ENCODE peak calls at places on chromosome 17, in five cellular contexts. H, D, P, S and F are unnamed samples.

GRCh38 chr17:78808106-78808635 is 26.1 kb upstream of the CYTH1 start:
- DNase-seq in H (no peak), D (no peak), P (no peak), S (no peak), F (no peak)

GRCh38 chr17:35588196-35588920 is 1.2 kb downstream of the AP2B1 start:
- DNase-seq in H (peak; percentile 93), D (peak; percentile 49), P (no peak), S (no peak), F (peak; percentile 40)

GRCh38 chr17:82236142-82236971 is 7.5 kb downstream of the SLC16A3 start:
- DNase-seq in H (peak; percentile 79), D (peak; percentile 77), P (peak; percentile 92), S (no peak), F (peak; percentile 84)

GRCh38 chr17:73595068-73595865 is 49.0 kb downstream of the SDK2 start:
- DNase-seq in H (no peak), D (peak; percentile 26), P (no peak), S (no peak), F (peak; percentile 72)

GRCh38 chr17:41026668-41027471 is at the start of gene KRTAP1-5:
- DNase-seq in H (no peak), D (no peak), P (no peak), S (no peak), F (no peak)

GRCh38 chr17:73165616-73166404 is 1.0 kb downstream of the SSTR2 start:
- DNase-seq in H (no peak), D (no peak), P (no peak), S (no peak), F (peak; percentile 50)

GRCh38 chr17:3963214-3964201 is 729 bp downstream of the ATP2A3 start:
- DNase-seq in H (no peak), D (peak; percentile 58), P (no peak), S (no peak), F (peak; percentile 69)

GRCh38 chr17:67260051-67260987 is 15.3 kb upstream of the HELZ start:
- DNase-seq in H (peak; percentile 48), D (no peak), P (peak; percentile 77), S (no peak), F (no peak)

GRCh38 chr17:58327363-58328194 is 1.0 kb downstream of the TSPOAP1 start:
- DNase-seq in H (no peak), D (no peak), P (no peak), S (no peak), F (no peak)

GRCh38 chr17:68870427-68870826 is 84.8 kb downstream of the ABCA8 start:
- DNase-seq in H (no peak), D (no peak), P (no peak), S (no peak), F (no peak)

GRCh38 chr17:2082003-2082862 is 27.3 kb downstream of the HIC1 start:
- DNase-seq in H (no peak), D (no peak), P (no peak), S (no peak), F (no peak)

GRCh38 chr17:49783051-49783715 is 5.3 kb upstream of the KAT7 start:
- DNase-seq in H (no peak), D (no peak), P (no peak), S (no peak), F (no peak)

GRCh38 chr17:67378444-67379250 is 1.6 kb downstream of the PITPNC1 start:
- DNase-seq in H (peak; percentile 75), D (peak; percentile 79), P (peak; percentile 72), S (no peak), F (peak; percentile 90)

GRCh38 chr17:80795737-80796136 is 195.9 kb upstream of the CHMP6 start:
- DNase-seq in H (no peak), D (no peak), P (no peak), S (no peak), F (no peak)

GRCh38 chr17:82050761-82051641 is 610 bp downstream of the RFNG start:
- DNase-seq in H (no peak), D (peak; percentile 49), P (no peak), S (no peak), F (no peak)

GRCh38 chr17:40350410-40351184 is 13.9 kb downstream of the GJD3 start:
- DNase-seq in H (no peak), D (no peak), P (no peak), S (no peak), F (peak; percentile 72)

GRCh38 chr17:64270885-64271284 is 7.8 kb upstream of the TEX2 start:
- DNase-seq in H (no peak), D (no peak), P (no peak), S (peak; percentile 34), F (no peak)

GRCh38 chr17:77227461-77228223 is 86.9 kb downstream of the SEC14L1 start:
- DNase-seq in H (no peak), D (no peak), P (no peak), S (no peak), F (no peak)

GRCh38 chr17:47729486-47729885 is 3.5 kb upstream of the TBX21 start:
- DNase-seq in H (no peak), D (no peak), P (no peak), S (no peak), F (no peak)

GRCh38 chr17:78381601-78382168 is 3.2 kb downstream of the PGS1 start:
- DNase-seq in H (no peak), D (peak; percentile 77), P (no peak), S (no peak), F (peak; percentile 55)

GRCh38 chr17:43360376-43360738 is 38.4 kb upstream of the ARL4D start:
- DNase-seq in H (peak; percentile 80), D (no peak), P (peak; percentile 73), S (no peak), F (no peak)

GRCh38 chr17:35612924-35613521 is 25.9 kb downstream of the AP2B1 start:
- DNase-seq in H (peak; percentile 68), D (no peak), P (peak; percentile 48), S (no peak), F (peak; percentile 70)

GRCh38 chr17:31724026-31724425 is 135.0 kb downstream of the COPRS start:
- DNase-seq in H (no peak), D (no peak), P (no peak), S (no peak), F (no peak)

GRCh38 chr17:78689029-78689428 is 93.0 kb downstream of the CYTH1 start:
- DNase-seq in H (no peak), D (no peak), P (no peak), S (no peak), F (no peak)

GRCh38 chr17:40304464-40304863 is 4.5 kb upstream of the RARA start:
- DNase-seq in H (no peak), D (no peak), P (no peak), S (no peak), F (no peak)

GRCh38 chr17:42118545-42118944 is 2.6 kb downstream of the KAT2A start:
- DNase-seq in H (peak; percentile 61), D (peak; percentile 45), P (peak; percentile 52), S (no peak), F (peak; percentile 76)

GRCh38 chr17:5226940-5227878 is 7.5 kb downstream of the SCIMP start:
- DNase-seq in H (no peak), D (no peak), P (no peak), S (peak; percentile 92), F (no peak)

GRCh38 chr17:74737299-74738050 is 419 bp downstream of the RAB37 start:
- DNase-seq in H (peak; percentile 72), D (peak; percentile 32), P (peak; percentile 55), S (no peak), F (peak; percentile 92)

GRCh38 chr17:76709077-76709950 is 1.5 kb downstream of the MXRA7 start:
- DNase-seq in H (peak; percentile 29), D (peak; percentile 51), P (peak; percentile 41), S (no peak), F (peak; percentile 42)

GRCh38 chr17:82217120-82217529 is 4.5 kb upstream of the CCDC57 start:
- DNase-seq in H (no peak), D (no peak), P (no peak), S (no peak), F (no peak)

DNA sequence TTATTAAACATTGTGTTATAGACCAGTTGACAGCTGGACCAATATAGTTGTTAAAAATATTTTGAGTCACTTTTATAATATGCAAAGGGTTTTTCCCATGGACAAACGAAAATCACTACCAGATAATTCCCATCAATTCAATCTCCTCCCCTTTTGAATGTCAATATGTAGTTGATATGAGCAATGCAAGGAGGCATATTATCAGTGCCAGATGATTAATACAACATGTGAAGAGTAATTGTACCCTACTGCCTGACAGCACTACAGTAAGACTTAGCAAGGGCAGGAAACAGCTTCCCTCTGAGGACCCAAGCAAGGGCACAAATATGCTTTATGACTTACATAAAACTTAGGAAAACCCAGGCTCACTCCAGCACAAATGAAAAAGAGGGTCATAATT is 17.3 kb downstream of the KANSL1 start:
- DNase-seq in H (no peak), D (no peak), P (no peak), S (no peak), F (no peak)
- TF ChIP-seq JUNB in H (no peak), D (no peak), P (no peak), S (no peak), F (no peak)

DNA sequence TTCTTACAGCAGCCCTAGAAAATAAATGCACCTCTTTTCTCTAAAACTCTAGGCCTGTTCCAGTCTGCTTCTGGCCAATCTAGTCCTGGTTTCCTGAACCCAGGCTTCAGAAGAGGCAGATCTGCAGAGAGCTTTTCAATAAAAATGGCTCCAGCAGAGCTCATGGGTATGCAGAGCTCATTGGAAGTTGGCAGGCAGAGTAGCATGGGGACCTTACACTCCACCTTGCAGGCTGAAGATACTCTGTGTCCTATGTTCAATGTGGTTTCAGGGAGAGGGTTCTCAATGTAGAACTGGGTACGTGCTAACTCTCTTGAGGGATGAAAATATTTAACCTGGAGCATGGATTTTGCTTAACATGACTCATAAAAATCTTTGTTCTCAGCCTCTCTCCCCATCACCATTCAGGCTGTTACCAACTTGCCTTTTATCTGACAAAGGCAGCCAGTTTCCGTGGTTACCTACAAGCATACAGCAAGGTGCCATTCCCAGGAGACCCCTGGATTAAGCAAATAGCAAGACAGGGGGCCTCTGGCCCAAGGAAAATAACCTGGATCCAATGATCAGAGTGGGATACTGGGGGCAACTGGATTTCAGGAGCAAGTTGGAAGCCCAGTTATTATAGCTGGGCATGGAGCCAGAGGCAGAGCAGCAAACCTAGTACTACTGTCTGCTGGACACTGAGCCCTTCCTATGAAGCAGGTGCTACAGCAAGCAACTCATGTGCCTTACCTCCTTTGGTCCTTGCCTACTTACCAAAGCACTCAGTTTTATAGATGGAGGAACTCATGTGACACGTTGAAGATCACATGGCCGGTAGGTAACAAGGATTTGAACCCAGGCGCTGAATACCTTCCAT is 98.2 kb upstream of the DHX40 start:
- DNase-seq in H (no peak), D (no peak), P (peak; percentile 41), S (no peak), F (no peak)
- TF ChIP-seq JUNB in H (no peak), D (no peak), P (no peak), S (no peak), F (no peak)

GRCh38 chr17:17151055-17151454 is 55.1 kb downstream of the PLD6 start:
- DNase-seq in H (peak; percentile 52), D (no peak), P (no peak), S (no peak), F (no peak)

GRCh38 chr17:17152385-17152784 is 53.7 kb downstream of the PLD6 start:
- DNase-seq in H (no peak), D (no peak), P (no peak), S (no peak), F (no peak)

GRCh38 chr17:17151541-17151940 is 54.6 kb downstream of the PLD6 start:
- DNase-seq in H (peak; percentile 62), D (no peak), P (no peak), S (no peak), F (no peak)

GRCh38 chr17:17153071-17153470 is 53.1 kb downstream of the PLD6 start:
- DNase-seq in H (no peak), D (no peak), P (no peak), S (no peak), F (no peak)

GRCh38 chr17:17151962-17152361 is 54.2 kb downstream of the PLD6 start:
- DNase-seq in H (peak; percentile 85), D (no peak), P (no peak), S (no peak), F (no peak)
- TF ChIP-seq JUNB in H (peak; percentile 44), D (no peak), P (no peak), S (no peak), F (no peak)

GRCh38 chr17:6254036-6254435 is 180.9 kb downstream of the AIPL1 start:
- DNase-seq in H (no peak), D (no peak), P (no peak), S (no peak), F (no peak)
- TF ChIP-seq JUNB in H (no peak), D (no peak), P (no peak), S (no peak), F (no peak)